ENCODE peak calls at places on chromosomes 7 and 10, in five cellular contexts. Y, D, K, N and T are unnamed samples.

GRCh38 chr10:7445474-7446135 is 34.8 kb upstream of the SFMBT2 start:
- DNase-seq in N (no peak), Y (no peak), D (no peak), K (no peak), T (no peak)

GRCh38 chr10:119543814-119544642 is 1.5 kb upstream of the RGS10 start:
- DNase-seq in D (no peak), Y (no peak), K (no peak), N (no peak), T (no peak)

GRCh38 chr7:137980308-137980707 is 21.6 kb downstream of the CREB3L2 start:
- DNase-seq in Y (no peak), K (no peak), N (no peak), D (no peak), T (no peak)

GRCh38 chr10:102435529-102436233 is 3.3 kb upstream of the CUEDC2 start:
- DNase-seq in Y (no peak), D (no peak), K (no peak), N (no peak), T (no peak)

GRCh38 chr7:98520356-98520932 is 96.6 kb upstream of the NPTX2 start:
- DNase-seq in N (no peak), Y (no peak), D (peak), K (peak), T (no peak)

GRCh38 chr7:19713676-19714075 is 4.8 kb upstream of the POLR1F start:
- DNase-seq in Y (peak), K (no peak), D (peak), N (peak), T (peak)

GRCh38 chr7:106041140-106041717 is 70.9 kb downstream of the SYPL1 start:
- DNase-seq in Y (peak), D (peak), K (peak), N (no peak), T (peak)

GRCh38 chr7:99380823-99381663 is 6.5 kb downstream of the ARPC1B start:
- DNase-seq in D (no peak), N (no peak), K (no peak), Y (no peak), T (no peak)

GRCh38 chr10:116909307-116909706 is 60.0 kb downstream of the ENO4 start:
- DNase-seq in D (no peak), N (no peak), K (no peak), Y (no peak), T (no peak)

GRCh38 chr7:81833401-81833800 is 63.6 kb upstream of the HGF start:
- DNase-seq in K (no peak), N (no peak), Y (no peak), D (no peak), T (no peak)

GRCh38 chr7:117279931-117280525 is 42.8 kb downstream of the WNT2 start:
- DNase-seq in Y (no peak), K (no peak), D (no peak), N (peak), T (no peak)

GRCh38 chr7:100865971-100866720 is 1.0 kb upstream of the TRIP6 start:
- DNase-seq in D (peak), K (peak), N (peak), Y (peak), T (no peak)

GRCh38 chr10:50310560-50311174 is 59.4 kb upstream of the ASAH2 start:
- DNase-seq in Y (no peak), K (peak), D (peak), N (no peak), T (peak)

GRCh38 chr10:119346063-119346835 is 138.9 kb downstream of the GRK5 start:
- DNase-seq in K (no peak), D (no peak), Y (no peak), N (no peak), T (no peak)

GRCh38 chr7:108002726-108003590 is at the start of gene LAMB1:
- DNase-seq in K (peak), D (no peak), N (peak), Y (peak), T (no peak)

GRCh38 chr7:98217623-98218582 is 6.7 kb downstream of the BHLHA15 start:
- DNase-seq in Y (peak), N (no peak), D (no peak), K (no peak), T (no peak)

GRCh38 chr7:143331179-143331825 is 15.4 kb downstream of the CLCN1 start:
- DNase-seq in K (peak), D (no peak), Y (no peak), N (no peak), T (no peak)

GRCh38 chr10:3873728-3874461 is 88.9 kb upstream of the KLF6 start:
- DNase-seq in N (no peak), K (no peak), D (peak), Y (no peak), T (peak)

GRCh38 chr7:142960955-142961512 is 1.1 kb downstream of the KEL start:
- DNase-seq in D (peak), N (no peak), K (no peak), Y (no peak), T (peak)

GRCh38 chr7:47982610-47983009 is 3.2 kb upstream of the HUS1 start:
- DNase-seq in Y (no peak), N (no peak), K (no peak), D (no peak), T (no peak)

GRCh38 chr10:78332013-78332412 is 298.4 kb downstream of the RPS24 start:
- DNase-seq in N (no peak), K (no peak), Y (no peak), D (no peak), T (no peak)

GRCh38 chr10:128863411-128863810 is 603.6 kb upstream of the MGMT start:
- DNase-seq in K (no peak), N (no peak), Y (no peak), D (no peak), T (no peak)

GRCh38 chr7:137304624-137305235 is 38.8 kb downstream of the PTN start:
- DNase-seq in D (no peak), Y (no peak), N (no peak), K (no peak), T (no peak)

GRCh38 chr7:95405208-95405607 is 9.0 kb upstream of the PON3 start:
- DNase-seq in K (no peak), D (no peak), N (no peak), Y (no peak), T (no peak)

GRCh38 chr10:130236711-130237110 is 100.5 kb downstream of the GLRX3 start:
- DNase-seq in Y (no peak), N (no peak), D (no peak), K (no peak), T (no peak)

GRCh38 chr7:27116962-27117686 is 13.4 kb downstream of the HOXA4 start:
- DNase-seq in Y (no peak), K (no peak), N (peak), D (no peak), T (no peak)

GRCh38 chr10:122993797-122994336 is 13.7 kb downstream of the PSTK start:
- DNase-seq in D (no peak), N (no peak), K (no peak), Y (no peak), T (no peak)

GRCh38 chr10:115937756-115938032 is 335.3 kb downstream of the GFRA1 start:
- DNase-seq in D (no peak), K (no peak), Y (no peak), N (no peak), T (no peak)

GRCh38 chr7:47475880-47476227 is 106.1 kb downstream of the TNS3 start:
- DNase-seq in K (no peak), D (no peak), Y (no peak), N (no peak), T (no peak)

GRCh38 chr7:55552320-55553086 is 19.8 kb downstream of the VOPP1 start:
- DNase-seq in N (no peak), Y (peak), D (no peak), K (peak), T (no peak)

GRCh38 chr7:8212638-8213037 is 49.3 kb downstream of the ICA1 start:
- DNase-seq in K (no peak), N (no peak), Y (no peak), D (no peak), T (no peak)

GRCh38 chr7:87231243-87231642 is 11.7 kb upstream of the TMEM243 start:
- DNase-seq in N (no peak), Y (peak), K (no peak), D (no peak), T (no peak)

GRCh38 chr10:14093735-14094484 is 236.8 kb downstream of the FRMD4A start:
- DNase-seq in Y (no peak), N (no peak), D (no peak), K (no peak), T (no peak)

GRCh38 chr10:28200804-28201203 is 102.1 kb downstream of the MPP7 start:
- DNase-seq in D (no peak), Y (no peak), K (no peak), N (no peak), T (no peak)

GRCh38 chr7:35875292-35875691 is 74.4 kb downstream of the SEPTIN7 start:
- DNase-seq in D (no peak), N (no peak), Y (no peak), K (no peak), T (no peak)

GRCh38 chr7:108137993-108138392 is 7.8 kb upstream of the LAMB4 start:
- DNase-seq in K (no peak), Y (no peak), D (no peak), N (no peak), T (no peak)

GRCh38 chr10:93254180-93254847 is 180.6 kb downstream of the CYP26A1 start:
- DNase-seq in Y (no peak), N (no peak), D (no peak), K (no peak), T (no peak)

GRCh38 chr7:35736725-35737124 is 41.8 kb upstream of the HERPUD2 start:
- DNase-seq in D (no peak), Y (no peak), K (no peak), N (no peak), T (no peak)

GRCh38 chr10:32713560-32713959 is 244.5 kb downstream of the ITGB1 start:
- DNase-seq in N (no peak), K (no peak), Y (no peak), D (no peak), T (no peak)

GRCh38 chr7:129435414-129435829 is 1.2 kb downstream of the STRIP2 start:
- DNase-seq in D (no peak), K (no peak), Y (no peak), N (no peak), T (peak)

GRCh38 chr7:1538544-1539345 is 8.2 kb downstream of the MAFK start:
- DNase-seq in K (no peak), Y (peak), D (no peak), N (peak), T (no peak)
- TF ChIP-seq POLR2A in K (no peak), Y (no peak), D (no peak), N (no peak), T (no peak)

DNA sequence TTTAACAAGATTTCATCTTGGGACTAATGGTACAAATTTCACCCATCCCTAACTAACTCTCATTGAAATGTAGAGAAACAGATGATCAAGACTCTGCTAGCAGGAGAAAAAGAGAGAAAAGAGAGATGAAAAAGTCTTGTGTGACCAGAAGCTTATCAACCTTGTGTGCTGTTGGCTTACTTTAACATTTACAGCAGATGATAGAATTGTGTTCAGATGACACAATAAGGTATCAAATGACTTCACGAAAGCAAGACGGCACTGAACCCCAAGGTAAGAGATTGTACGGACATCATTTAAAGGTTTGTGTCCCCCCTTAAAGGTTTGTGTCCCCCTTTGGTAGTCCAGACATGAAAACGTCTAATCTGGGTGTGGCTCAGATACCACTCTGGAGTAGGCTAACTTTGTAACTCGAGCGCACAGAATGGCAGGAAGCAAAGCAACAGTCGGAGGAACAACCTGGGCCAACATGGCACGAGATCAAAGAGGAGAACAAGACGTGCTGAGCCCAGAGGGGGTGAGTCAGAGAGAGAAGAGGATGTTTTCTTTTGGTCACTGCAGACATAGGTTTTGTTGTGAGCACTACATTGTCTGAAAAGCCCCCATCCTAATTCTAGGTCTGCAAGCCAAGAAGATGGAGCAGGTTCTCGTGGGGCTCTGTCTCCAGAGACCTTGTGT is 10.4 kb upstream of the LMBR1 start:
- DNase-seq in Y (peak), K (peak), D (peak), N (peak), T (no peak)
- TF ChIP-seq POLR2A in Y (no peak), K (no peak), D (no peak), N (no peak), T (no peak)

DNA sequence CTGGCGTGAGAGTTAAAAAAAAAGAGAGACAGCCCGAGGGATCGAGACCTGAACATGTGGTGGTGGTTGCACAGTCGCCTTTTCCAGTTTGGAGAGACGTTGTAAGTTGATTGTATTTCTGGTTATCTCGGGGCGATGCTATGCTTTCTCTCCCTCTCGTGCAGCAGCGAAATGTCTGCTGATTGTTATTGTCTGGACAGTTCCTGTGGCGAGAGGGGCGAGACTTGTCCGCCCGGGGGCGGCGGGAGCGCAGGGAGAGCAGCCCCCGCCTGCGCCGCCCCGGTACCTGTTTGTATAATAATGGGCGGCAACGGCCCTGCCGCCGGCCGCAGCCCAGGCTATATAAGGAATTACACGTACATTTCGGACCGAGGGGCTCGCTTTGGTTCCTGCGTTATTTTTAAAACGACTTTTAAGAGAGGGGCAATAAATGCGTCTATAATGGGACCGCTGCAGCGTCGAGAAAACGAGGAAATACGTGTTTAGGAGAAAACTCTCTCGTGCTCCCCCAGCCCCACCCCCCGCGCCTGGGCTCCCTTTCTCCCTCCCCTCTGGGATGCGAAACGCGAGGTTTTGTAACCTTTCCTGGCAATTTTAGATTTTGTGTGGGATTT is 1.7 kb downstream of the ZEB1 start:
- DNase-seq in D (no peak), N (peak), K (peak), Y (no peak), T (peak)
- TF ChIP-seq POLR2A in D (no peak), N (no peak), K (no peak), Y (no peak), T (no peak)

DNA sequence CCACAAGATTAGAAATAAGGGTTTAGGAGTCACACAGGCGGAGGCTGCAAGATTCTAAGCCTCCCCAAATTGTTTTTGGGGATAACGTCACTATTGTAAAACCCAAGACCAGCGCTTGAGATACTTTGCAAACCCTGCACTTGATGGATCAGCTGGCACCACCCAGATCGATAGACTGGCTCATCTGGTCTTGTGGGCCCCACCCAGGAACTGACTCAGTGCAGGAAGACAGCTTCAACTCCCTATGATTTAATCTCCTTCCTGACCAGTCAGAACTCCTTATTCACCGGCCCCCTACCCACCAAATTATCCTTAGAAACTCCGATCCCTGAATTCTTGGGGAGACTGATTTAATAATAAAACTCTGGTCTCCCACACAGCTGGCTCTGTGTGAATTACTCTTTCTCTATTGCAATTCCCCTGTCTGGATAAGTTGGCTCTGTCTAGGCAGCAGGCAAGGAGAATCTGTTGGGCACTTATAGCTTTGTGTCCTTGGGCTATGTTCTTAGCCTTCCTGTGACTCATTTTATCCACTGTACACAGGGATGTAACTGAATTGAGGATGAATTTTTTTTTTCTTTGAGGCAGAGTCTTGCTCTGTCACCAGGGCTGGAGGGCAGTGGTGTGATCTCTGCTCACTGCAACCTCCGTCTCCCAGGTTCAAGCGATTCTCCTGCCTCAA is 64.4 kb upstream of the CARD11 start:
- DNase-seq in K (no peak), N (no peak), Y (no peak), D (no peak), T (no peak)
- TF ChIP-seq POLR2A in K (no peak), N (no peak), Y (no peak), D (no peak), T (no peak)

GRCh38 chr10:74175510-74176379 is 24.7 kb downstream of the ADK start:
- DNase-seq in Y (no peak), D (no peak), N (no peak), K (no peak), T (no peak)

GRCh38 chr10:74179124-74179710 is 28.2 kb downstream of the ADK start:
- DNase-seq in K (no peak), D (no peak), Y (no peak), N (no peak), T (peak)

GRCh38 chr10:74176380-74177139 is 25.5 kb downstream of the ADK start:
- DNase-seq in K (peak), Y (peak), D (peak), N (peak), T (peak)

GRCh38 chr10:74178042-74178791 is 27.2 kb downstream of the ADK start:
- DNase-seq in K (no peak), N (no peak), Y (no peak), D (no peak), T (no peak)

GRCh38 chr10:74177140-74177677 is 26.2 kb downstream of the ADK start:
- DNase-seq in D (no peak), K (peak), N (peak), Y (peak), T (peak)
- TF ChIP-seq POLR2A in D (no peak), K (no peak), N (no peak), Y (no peak), T (no peak)

GRCh38 chr10:45000764-45001381 is at the start of gene ZNF22:
- DNase-seq in N (no peak), Y (peak), D (no peak), K (peak), T (peak)

GRCh38 chr10:45001382-45002148 is 842 bp downstream of the ZNF22 start:
- DNase-seq in D (no peak), Y (peak), N (no peak), K (peak), T (peak)

GRCh38 chr10:44997105-44997748 is 3.5 kb upstream of the ZNF22 start:
- DNase-seq in K (no peak), D (no peak), N (no peak), Y (no peak), T (no peak)

GRCh38 chr10:44998146-44998631 is 2.5 kb upstream of the ZNF22 start:
- DNase-seq in D (no peak), K (no peak), N (no peak), Y (no peak), T (no peak)

GRCh38 chr10:45000138-45000763 is 472 bp upstream of the ZNF22 start:
- DNase-seq in N (no peak), D (no peak), Y (peak), K (no peak), T (no peak)
- TF ChIP-seq POLR2A in N (no peak), D (no peak), Y (no peak), K (no peak), T (no peak)

GRCh38 chr7:73496626-73497025 is 25.5 kb downstream of the BAZ1B start:
- DNase-seq in Y (no peak), K (no peak), N (no peak), D (no peak), T (no peak)
- TF ChIP-seq POLR2A in Y (no peak), K (no peak), N (no peak), D (no peak), T (no peak)

GRCh38 chr10:5692476-5693358 is 8.1 kb downstream of the TASOR2 start:
- DNase-seq in K (no peak), D (no peak), N (peak), Y (peak), T (peak)
- TF ChIP-seq POLR2A in K (no peak), D (no peak), N (no peak), Y (no peak), T (peak)

DNA sequence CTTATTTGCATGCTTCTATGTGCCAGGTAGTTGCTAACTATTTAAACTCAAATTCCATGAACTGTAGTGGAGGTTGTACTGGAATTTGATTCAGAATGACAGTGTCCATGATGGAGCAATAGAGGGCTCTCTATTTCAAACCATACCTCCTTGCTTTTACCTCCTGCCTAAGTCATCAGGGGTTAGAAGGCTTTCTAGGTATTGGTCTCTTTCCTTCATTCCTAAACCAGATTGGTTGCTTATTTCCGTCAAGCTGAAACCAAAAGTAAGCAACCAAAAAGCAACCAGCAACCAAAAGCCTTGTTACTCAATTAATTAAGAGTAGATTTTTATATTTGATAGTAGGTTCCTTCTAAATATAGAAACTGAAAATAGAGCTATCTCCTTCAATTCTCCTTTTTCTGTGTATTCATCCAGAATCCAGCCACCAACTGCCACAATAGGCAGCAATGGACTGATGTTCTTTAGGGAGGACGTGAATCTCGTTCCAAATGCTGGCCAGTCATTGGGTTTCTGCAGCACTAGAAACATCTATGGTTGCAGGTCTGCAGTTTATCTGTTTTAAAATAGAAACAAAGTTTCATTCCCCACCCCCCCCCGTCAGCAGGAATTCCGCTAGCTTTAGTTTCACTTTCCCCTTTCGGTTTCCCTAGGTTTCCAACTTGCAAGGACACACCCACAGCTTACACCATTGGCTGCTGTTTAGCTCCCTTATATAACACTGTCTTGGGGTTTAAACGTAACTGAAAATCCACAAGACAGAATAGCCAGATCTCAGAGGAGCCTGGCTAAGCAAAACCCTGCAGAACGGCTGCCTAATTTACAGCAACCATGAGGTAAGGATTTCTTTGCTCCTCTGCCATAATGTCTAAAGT is at the start of gene IFIT1:
- DNase-seq in D (peak), Y (peak), N (peak), K (peak), T (peak)
- TF ChIP-seq POLR2A in D (peak), Y (peak), N (peak), K (no peak), T (peak)